ENCODE peak calls at places on chromosomes 11 and 22, in nine cellular contexts. W, T, M, C, B, H, S, Y and Q are unnamed samples.

GRCh38 chr22:50261615-50262459 is at the start of gene MAPK12:
- DNase-seq in Y (peak; percentile 68), S (no peak), M (peak; percentile 45), C (no peak), H (no peak), B (no peak), W (no peak), T (no peak), Q (no peak)

GRCh38 chr22:25966448-25966913 is 202.8 kb upstream of the SEZ6L start:
- DNase-seq in B (no peak), W (no peak), Y (no peak), C (no peak), S (no peak), M (no peak), H (no peak), T (no peak), Q (no peak)

GRCh38 chr11:34731596-34731995 is 110.7 kb downstream of the EHF start:
- DNase-seq in C (no peak), M (no peak), H (no peak), T (no peak), B (no peak), S (no peak), W (no peak), Y (no peak), Q (no peak)

GRCh38 chr11:42299780-42300179 is 840.3 kb upstream of the LRRC4C start:
- DNase-seq in H (no peak), M (no peak), W (no peak), Y (no peak), S (no peak), B (no peak), T (no peak), C (no peak), Q (no peak)

GRCh38 chr11:26073646-26074045 is 258.3 kb upstream of the ANO3 start:
- DNase-seq in M (no peak), T (no peak), C (no peak), H (no peak), B (no peak), S (no peak), W (no peak), Y (no peak), Q (no peak)

GRCh38 chr11:35174666-35175065 is 35.7 kb downstream of the CD44 start:
- DNase-seq in T (no peak), S (no peak), C (no peak), H (no peak), B (no peak), W (peak; percentile 74), Y (peak; percentile 68), M (peak; percentile 92), Q (no peak)

GRCh38 chr11:11408436-11409221 is 55.6 kb upstream of the CSNK2A3 start:
- DNase-seq in T (no peak), W (no peak), B (no peak), S (no peak), M (peak; percentile 34), H (no peak), Y (no peak), C (no peak), Q (no peak)

GRCh38 chr11:134024420-134025085 is 44.3 kb upstream of the JAM3 start:
- DNase-seq in H (no peak), B (no peak), S (no peak), Y (no peak), M (peak; percentile 73), W (no peak), C (no peak), T (no peak), Q (no peak)

GRCh38 chr22:17120281-17120680 is 879 bp downstream of the TMEM121B start:
- DNase-seq in H (peak; percentile 44), M (peak; percentile 36), Y (peak; percentile 53), S (no peak), B (peak; percentile 30), W (no peak), T (peak; percentile 78), C (peak; percentile 55), Q (no peak)

GRCh38 chr22:39443416-39443815 is 13.4 kb upstream of the MGAT3 start:
- DNase-seq in Y (no peak), S (no peak), M (no peak), W (no peak), H (no peak), C (no peak), B (no peak), T (no peak), Q (no peak)

GRCh38 chr11:83827940-83828554 is 541.9 kb upstream of the CCDC90B start:
- DNase-seq in S (no peak), W (peak; percentile 35), Y (peak; percentile 57), T (no peak), B (no peak), C (no peak), H (no peak), M (peak; percentile 44), Q (no peak)

GRCh38 chr11:87804176-87804575 is 371.1 kb downstream of the RAB38 start:
- DNase-seq in T (no peak), C (no peak), Y (no peak), B (no peak), W (no peak), H (no peak), M (no peak), S (no peak), Q (no peak)

GRCh38 chr22:32606181-32606580 is 131.6 kb downstream of the FBXO7 start:
- DNase-seq in H (no peak), W (no peak), S (no peak), C (no peak), M (peak; percentile 22), B (no peak), Y (no peak), T (no peak), Q (no peak)

GRCh38 chr11:86620796-86621575 is 51.4 kb downstream of the ME3 start:
- DNase-seq in Y (peak; percentile 66), C (no peak), T (no peak), S (peak; percentile 38), M (peak; percentile 87), B (no peak), H (no peak), W (no peak), Q (no peak)

GRCh38 chr11:68438658-68439259 is 21.8 kb upstream of the PPP6R3 start:
- DNase-seq in H (no peak), W (no peak), Y (no peak), T (no peak), C (no peak), S (no peak), M (no peak), B (no peak), Q (no peak)

GRCh38 chr11:72712168-72712721 is 38.0 kb upstream of the PDE2A start:
- DNase-seq in B (no peak), W (no peak), Y (no peak), T (peak; percentile 93), H (no peak), S (peak; percentile 75), M (peak; percentile 40), C (peak; percentile 68), Q (no peak)

GRCh38 chr11:45930031-45930794 is 7.8 kb downstream of the LARGE2 start:
- DNase-seq in W (no peak), B (no peak), Y (no peak), M (no peak), H (no peak), C (peak; percentile 62), S (no peak), T (peak; percentile 73), Q (peak; percentile 62)

GRCh38 chr11:20110908-20111669 is 49.2 kb downstream of the DBX1 start:
- DNase-seq in T (no peak), Y (peak; percentile 56), W (peak; percentile 73), H (no peak), B (peak; percentile 1), M (peak; percentile 98), S (no peak), C (no peak), Q (no peak)

GRCh38 chr11:864118-864827 is 21.6 kb downstream of the TSPAN4 start:
- DNase-seq in B (no peak), T (no peak), H (no peak), W (no peak), C (no peak), M (no peak), Y (no peak), S (no peak), Q (no peak)

GRCh38 chr11:15673408-15673811 is 558.7 kb downstream of the INSC start:
- DNase-seq in H (no peak), S (no peak), M (peak; percentile 36), T (no peak), Y (peak; percentile 52), C (no peak), B (no peak), W (no peak), Q (no peak)

GRCh38 chr11:5604896-5605295 is 8.5 kb downstream of the TRIM6 start:
- DNase-seq in H (no peak), W (no peak), S (no peak), Y (no peak), T (no peak), M (peak; percentile 26), B (no peak), C (no peak), Q (no peak)

DNA sequence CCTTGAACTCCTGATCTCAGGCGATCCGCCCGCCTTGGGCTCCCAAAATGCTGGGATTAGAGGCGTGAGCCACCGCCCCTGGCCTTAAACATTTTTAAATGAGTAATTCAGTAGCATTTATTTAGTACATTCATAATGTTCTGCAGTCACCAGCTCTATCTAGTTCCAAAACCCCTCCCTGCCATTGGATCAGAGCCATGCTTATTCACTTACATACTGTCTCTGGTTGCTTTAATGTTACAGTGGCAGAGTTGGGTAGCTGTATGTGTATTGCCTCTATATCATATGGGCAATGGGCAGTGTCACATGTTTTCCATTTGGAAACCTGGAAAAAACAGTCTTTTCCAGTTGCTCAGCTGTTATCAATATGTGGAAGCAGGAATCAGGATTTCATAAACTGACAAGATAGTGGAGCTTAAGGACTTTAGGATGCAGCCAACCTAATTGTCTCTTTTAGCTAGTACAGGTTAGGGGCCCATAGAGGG is 10.5 kb downstream of the COA4 start:
- DNase-seq in T (no peak), C (no peak), B (no peak), H (no peak), S (no peak), W (no peak), Y (peak; percentile 70), M (peak; percentile 68), Q (no peak)
- H3K27ac ChIP-seq in T (no peak overlapping the region), C (peak overlapping the region; percentile 56), B (no peak overlapping the region), H (no peak overlapping the region), S (no peak overlapping the region), W (no peak overlapping the region), Y (peak overlapping the region; percentile 66), M (peak overlapping the region; percentile 3), Q (peak overlapping the region; percentile 59)

GRCh38 chr22:22469527-22469926 is 39.0 kb downstream of the ZNF280B start:
- DNase-seq in M (no peak), C (no peak), B (no peak), T (no peak), H (no peak), W (no peak), S (no peak), Y (no peak), Q (no peak)
- H3K4me3 ChIP-seq in M (no peak overlapping the region), C (no peak overlapping the region), B (no peak overlapping the region), T (no peak overlapping the region), H (no peak overlapping the region), W (no peak overlapping the region), S (no peak overlapping the region), Y (no peak overlapping the region), Q (no peak overlapping the region)

GRCh38 chr11:120547301-120547700 is 35.8 kb downstream of the GRIK4 start:
- DNase-seq in T (no peak), H (no peak), S (no peak), B (no peak), M (peak; percentile 30), Y (peak; percentile 36), W (no peak), C (no peak), Q (no peak)
- H3K27ac ChIP-seq in T (peak overlapping the region; percentile 75), H (no peak overlapping the region), S (peak overlapping the region; percentile 77), B (no peak overlapping the region), M (peak overlapping the region; percentile 69), Y (no peak overlapping the region), W (peak overlapping the region; percentile 49), C (peak overlapping the region; percentile 84), Q (peak overlapping the region; percentile 76)

GRCh38 chr11:100008440-100008839 is 678.6 kb upstream of the ARHGAP42 start:
- DNase-seq in Y (no peak), W (no peak), T (no peak), B (no peak), H (no peak), M (no peak), C (no peak), S (no peak), Q (no peak)
- H3K4me3 ChIP-seq in Y (no peak overlapping the region), W (no peak overlapping the region), T (no peak overlapping the region), B (no peak overlapping the region), H (no peak overlapping the region), M (no peak overlapping the region), C (no peak overlapping the region), S (no peak overlapping the region), Q (no peak overlapping the region)